ENCODE peak calls at places on chromosomes 13 and 19, in five cellular contexts. One of them, this sample, is unnamed.
A peak's percentile ranks its signal among the peaks of the same experiment; 100 is the strongest.

GRCh38 chr13:59700281-59700680 is 463.4 kb downstream of the DIAPH3 start:
- DNase-seq in esophagus squamous epithelium: no peak
- DNase-seq in IMR-90: peak; percentile 42
- DNase-seq in breast epithelium: no peak
- DNase-seq in stomach: no peak
- DNase-seq in this sample: no peak

GRCh38 chr19:10836478-10837325 is 690 bp upstream of the TMED1 start:
- DNase-seq in IMR-90: no peak
- DNase-seq in breast epithelium: peak; percentile 76
- DNase-seq in stomach: peak; percentile 82
- DNase-seq in esophagus squamous epithelium: peak; percentile 65
- DNase-seq in this sample: peak; percentile 92

GRCh38 chr19:50735869-50736268 is 12.7 kb downstream of the CLEC11A start:
- DNase-seq in esophagus squamous epithelium: no peak
- DNase-seq in stomach: no peak
- DNase-seq in breast epithelium: no peak
- DNase-seq in IMR-90: no peak
- DNase-seq in this sample: no peak

GRCh38 chr13:75931116-75931515 is 295.0 kb downstream of the LMO7 start:
- DNase-seq in IMR-90: peak; percentile 11
- DNase-seq in stomach: no peak
- DNase-seq in esophagus squamous epithelium: no peak
- DNase-seq in breast epithelium: no peak
- DNase-seq in this sample: no peak

GRCh38 chr13:106468948-106469590 is 66.4 kb downstream of the EFNB2 start:
- DNase-seq in breast epithelium: no peak
- DNase-seq in IMR-90: no peak
- DNase-seq in esophagus squamous epithelium: no peak
- DNase-seq in stomach: peak; percentile 49
- DNase-seq in this sample: no peak

GRCh38 chr13:74210693-74211393 is 76.6 kb upstream of the KLF12 start:
- DNase-seq in IMR-90: peak; percentile 98
- DNase-seq in breast epithelium: no peak
- DNase-seq in stomach: peak; percentile 68
- DNase-seq in esophagus squamous epithelium: no peak
- DNase-seq in this sample: peak; percentile 3

GRCh38 chr19:31831421-31831820 is 482.2 kb upstream of the TSHZ3 start:
- DNase-seq in stomach: no peak
- DNase-seq in esophagus squamous epithelium: no peak
- DNase-seq in IMR-90: no peak
- DNase-seq in breast epithelium: no peak
- DNase-seq in this sample: no peak

GRCh38 chr19:53076984-53077383 is 26.2 kb downstream of the ZNF160 start:
- DNase-seq in IMR-90: peak; percentile 28
- DNase-seq in breast epithelium: no peak
- DNase-seq in esophagus squamous epithelium: no peak
- DNase-seq in stomach: no peak
- DNase-seq in this sample: peak; percentile 14

GRCh38 chr19:52170304-52170703 is 1.1 kb downstream of the ZNF836 start:
- DNase-seq in IMR-90: no peak
- DNase-seq in esophagus squamous epithelium: no peak
- DNase-seq in breast epithelium: no peak
- DNase-seq in stomach: no peak
- DNase-seq in this sample: no peak

GRCh38 chr13:27583645-27584044 is 36.7 kb downstream of the LNX2 start:
- DNase-seq in esophagus squamous epithelium: no peak
- DNase-seq in breast epithelium: no peak
- DNase-seq in IMR-90: no peak
- DNase-seq in stomach: no peak
- DNase-seq in this sample: no peak

GRCh38 chr19:32674153-32674958 is 624 bp downstream of the ANKRD27 start:
- DNase-seq in stomach: no peak
- DNase-seq in breast epithelium: no peak
- DNase-seq in esophagus squamous epithelium: no peak
- DNase-seq in IMR-90: no peak
- DNase-seq in this sample: no peak

GRCh38 chr19:32373614-32374295 is 28.3 kb downstream of the ZNF507 start:
- DNase-seq in breast epithelium: no peak
- DNase-seq in esophagus squamous epithelium: no peak
- DNase-seq in IMR-90: peak; percentile 100
- DNase-seq in stomach: peak; percentile 27
- DNase-seq in this sample: peak; percentile 70

GRCh38 chr19:49327878-49328544 is 3.0 kb upstream of the SLC6A16 start:
- DNase-seq in breast epithelium: no peak
- DNase-seq in esophagus squamous epithelium: no peak
- DNase-seq in IMR-90: peak; percentile 23
- DNase-seq in stomach: no peak
- DNase-seq in this sample: no peak

GRCh38 chr13:23467048-23467931 is 33.8 kb upstream of the SACS start:
- DNase-seq in breast epithelium: no peak
- DNase-seq in IMR-90: peak; percentile 43
- DNase-seq in stomach: no peak
- DNase-seq in esophagus squamous epithelium: no peak
- DNase-seq in this sample: no peak

GRCh38 chr13:112760440-112760839 is 70.6 kb downstream of the ATP11A start:
- DNase-seq in stomach: no peak
- DNase-seq in IMR-90: peak; percentile 87
- DNase-seq in esophagus squamous epithelium: no peak
- DNase-seq in breast epithelium: no peak
- DNase-seq in this sample: no peak

GRCh38 chr13:60584976-60585375 is 188.0 kb downstream of the TDRD3 start:
- DNase-seq in stomach: no peak
- DNase-seq in breast epithelium: no peak
- DNase-seq in esophagus squamous epithelium: no peak
- DNase-seq in IMR-90: no peak
- DNase-seq in this sample: peak; percentile 20

GRCh38 chr19:47637550-47637949 is 28.6 kb downstream of the BICRA start:
- DNase-seq in breast epithelium: no peak
- DNase-seq in IMR-90: no peak
- DNase-seq in stomach: no peak
- DNase-seq in esophagus squamous epithelium: no peak
- DNase-seq in this sample: no peak

GRCh38 chr13:58721273-58721672 is 1089.7 kb downstream of the PCDH17 start:
- DNase-seq in stomach: no peak
- DNase-seq in esophagus squamous epithelium: no peak
- DNase-seq in IMR-90: no peak
- DNase-seq in breast epithelium: no peak
- DNase-seq in this sample: no peak

GRCh38 chr13:79527698-79528097 is 46.7 kb downstream of the NDFIP2 start:
- DNase-seq in stomach: no peak
- DNase-seq in breast epithelium: no peak
- DNase-seq in IMR-90: no peak
- DNase-seq in esophagus squamous epithelium: no peak
- DNase-seq in this sample: no peak

GRCh38 chr13:106143392-106143791 is 392.1 kb downstream of the EFNB2 start:
- DNase-seq in esophagus squamous epithelium: no peak
- DNase-seq in IMR-90: peak; percentile 90
- DNase-seq in stomach: no peak
- DNase-seq in breast epithelium: no peak
- DNase-seq in this sample: no peak

GRCh38 chr13:51453959-51454703 is 1.3 kb upstream of the INTS6 start:
- DNase-seq in IMR-90: peak; percentile 6
- DNase-seq in breast epithelium: no peak
- DNase-seq in esophagus squamous epithelium: no peak
- DNase-seq in stomach: no peak
- DNase-seq in this sample: peak; percentile 26

GRCh38 chr19:31402529-31402928 is 53.3 kb upstream of the TSHZ3 start:
- DNase-seq in IMR-90: no peak
- DNase-seq in esophagus squamous epithelium: no peak
- DNase-seq in stomach: no peak
- DNase-seq in breast epithelium: no peak
- DNase-seq in this sample: no peak

GRCh38 chr13:83009987-83010386 is 872.3 kb downstream of the SLITRK1 start:
- DNase-seq in esophagus squamous epithelium: no peak
- DNase-seq in stomach: no peak
- DNase-seq in IMR-90: no peak
- DNase-seq in breast epithelium: no peak
- DNase-seq in this sample: no peak

GRCh38 chr19:11767633-11768133 is 883 bp downstream of the ZNF441 start:
- DNase-seq in IMR-90: peak; percentile 37
- DNase-seq in esophagus squamous epithelium: no peak
- DNase-seq in breast epithelium: peak; percentile 54
- DNase-seq in stomach: peak; percentile 49
- DNase-seq in this sample: no peak

GRCh38 chr19:51372649-51373504 is at the start of gene NKG7:
- DNase-seq in stomach: no peak
- DNase-seq in IMR-90: no peak
- DNase-seq in breast epithelium: no peak
- DNase-seq in esophagus squamous epithelium: no peak
- DNase-seq in this sample: no peak

GRCh38 chr19:6826281-6826920 is 53.9 kb downstream of the VAV1 start:
- DNase-seq in stomach: no peak
- DNase-seq in esophagus squamous epithelium: no peak
- DNase-seq in IMR-90: no peak
- DNase-seq in breast epithelium: no peak
- DNase-seq in this sample: no peak
- TF ChIP-seq POLR2A in stomach: no peak
- TF ChIP-seq POLR2A in esophagus squamous epithelium: no peak
- TF ChIP-seq POLR2A in IMR-90: no peak
- TF ChIP-seq POLR2A in breast epithelium: no peak
- TF ChIP-seq POLR2A in this sample: no peak

GRCh38 chr19:40444181-40445005 is at the start of gene SERTAD3:
- DNase-seq in stomach: peak; percentile 98
- DNase-seq in esophagus squamous epithelium: peak; percentile 89
- DNase-seq in breast epithelium: peak; percentile 97
- DNase-seq in IMR-90: peak; percentile 91
- DNase-seq in this sample: peak; percentile 97
- H3K4me3 ChIP-seq in stomach: peak within 1 kb of the TSS; percentile 98
- H3K4me3 ChIP-seq in esophagus squamous epithelium: peak within 1 kb of the TSS; percentile 55
- H3K4me3 ChIP-seq in breast epithelium: peak within 1 kb of the TSS; percentile 94
- H3K4me3 ChIP-seq in IMR-90: peak within 1 kb of the TSS; percentile 70
- H3K4me3 ChIP-seq in this sample: peak within 1 kb of the TSS; percentile 93

GRCh38 chr13:30382836-30383525 is 39.3 kb upstream of the UBE2L5 start:
- DNase-seq in esophagus squamous epithelium: no peak
- DNase-seq in IMR-90: no peak
- DNase-seq in stomach: no peak
- DNase-seq in breast epithelium: no peak
- DNase-seq in this sample: no peak

DNA sequence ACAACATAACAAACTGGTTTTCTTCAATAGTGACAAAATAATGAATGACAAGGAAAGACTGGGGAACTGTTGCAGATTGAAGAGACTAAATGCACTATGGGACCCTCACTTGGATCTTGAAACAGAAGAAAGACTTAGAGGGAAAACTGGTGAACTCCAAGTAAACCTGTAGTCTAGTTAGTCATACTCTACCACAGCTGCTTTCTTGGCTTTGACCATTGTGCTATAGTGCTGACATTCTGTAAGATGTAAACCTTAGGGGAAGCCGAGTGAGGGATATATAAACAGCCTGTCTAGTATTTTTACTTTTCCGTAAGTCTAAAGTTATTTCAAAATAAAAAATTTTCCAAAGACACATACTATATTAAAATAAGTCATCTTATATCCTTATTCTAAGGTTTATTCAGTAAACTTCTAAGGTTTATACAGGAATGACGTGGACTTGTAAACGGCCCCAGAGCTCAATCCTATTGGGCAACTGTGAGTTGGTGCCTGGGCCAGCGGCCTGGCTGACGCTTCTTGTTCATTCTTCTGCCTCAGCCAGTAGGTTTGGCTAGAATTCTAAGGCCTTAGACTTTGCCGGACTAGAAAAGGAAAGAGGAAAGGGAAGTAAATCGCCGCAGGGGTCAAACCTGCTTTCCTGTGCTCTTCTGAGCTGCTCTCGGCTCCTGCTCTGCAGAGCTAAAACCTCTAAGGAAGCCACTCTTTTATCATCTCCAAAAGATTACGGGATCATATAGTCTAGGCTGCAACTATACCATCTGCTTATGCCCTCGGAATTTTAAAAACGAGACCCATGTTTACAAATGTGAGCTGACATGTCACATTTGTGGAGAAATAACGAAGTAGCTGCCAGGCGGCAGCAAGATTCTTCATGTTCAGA is 33.7 kb upstream of the UBE2L5 start:
- DNase-seq in IMR-90: peak; percentile 89
- DNase-seq in esophagus squamous epithelium: peak; percentile 5
- DNase-seq in stomach: no peak
- DNase-seq in breast epithelium: no peak
- DNase-seq in this sample: no peak
- TF ChIP-seq POLR2A in IMR-90: peak; percentile 39
- TF ChIP-seq POLR2A in esophagus squamous epithelium: no peak
- TF ChIP-seq POLR2A in stomach: no peak
- TF ChIP-seq POLR2A in breast epithelium: no peak
- TF ChIP-seq POLR2A in this sample: no peak

GRCh38 chr19:18507021-18507726 is 14.7 kb downstream of the ELL start:
- DNase-seq in breast epithelium: no peak
- DNase-seq in stomach: peak; percentile 74
- DNase-seq in esophagus squamous epithelium: no peak
- DNase-seq in IMR-90: no peak
- DNase-seq in this sample: peak; percentile 93
- H3K4me3 ChIP-seq in breast epithelium: no peak overlapping the region
- H3K4me3 ChIP-seq in stomach: no peak overlapping the region
- H3K4me3 ChIP-seq in esophagus squamous epithelium: no peak overlapping the region
- H3K4me3 ChIP-seq in IMR-90: no peak overlapping the region
- H3K4me3 ChIP-seq in this sample: no peak overlapping the region

DNA sequence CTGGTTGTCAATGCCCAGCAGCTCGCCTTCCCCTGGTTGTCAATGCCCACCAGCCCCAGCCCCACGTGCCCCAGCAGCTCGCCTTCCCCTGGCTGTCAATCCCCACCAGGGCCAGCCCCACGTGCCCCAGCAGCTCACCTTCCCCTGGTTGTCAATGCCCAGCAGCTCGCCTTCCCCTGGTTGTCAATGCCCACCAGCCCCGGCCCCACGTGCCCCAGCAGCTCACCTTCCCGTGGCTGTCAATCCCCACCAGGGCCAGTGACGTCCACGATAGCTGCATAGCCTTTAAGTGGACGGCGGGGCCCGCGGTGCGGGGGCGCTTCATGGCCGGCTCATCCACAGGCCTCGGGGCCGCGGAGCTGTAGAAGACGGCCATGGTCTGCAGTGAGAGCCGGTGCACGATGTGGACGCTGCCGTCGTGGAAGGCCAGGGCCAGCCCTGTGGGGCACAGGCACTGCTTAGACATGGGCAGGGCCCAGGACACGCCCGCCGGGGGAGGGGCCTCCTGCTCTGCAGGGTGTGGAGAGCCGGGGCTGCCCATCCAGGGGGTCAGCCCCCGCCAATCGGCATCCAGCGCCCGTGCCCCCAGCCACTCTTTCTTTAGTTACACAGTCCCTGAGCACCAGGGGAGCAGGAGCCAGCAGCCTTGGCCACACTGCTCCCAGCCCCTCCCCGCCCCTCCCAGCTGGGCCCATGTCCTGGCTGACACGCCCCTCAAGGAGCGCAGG is 13.1 kb downstream of the MED16 start:
- DNase-seq in stomach: no peak
- DNase-seq in breast epithelium: no peak
- DNase-seq in IMR-90: no peak
- DNase-seq in esophagus squamous epithelium: no peak
- DNase-seq in this sample: no peak
- TF ChIP-seq POLR2A in stomach: no peak
- TF ChIP-seq POLR2A in breast epithelium: no peak
- TF ChIP-seq POLR2A in IMR-90: no peak
- TF ChIP-seq POLR2A in esophagus squamous epithelium: no peak
- TF ChIP-seq POLR2A in this sample: no peak